ENCODE peak calls at places on chromosome 19, in nine cellular contexts. I is esophagus squamous epithelium; B is thoracic aorta; A is colonic mucosa; S is putamen; M is H54; Z is heart left ventricle; V is activated CD8-positive, alpha-beta T cell treated with anti-CD3 and anti-CD28 coated beads for 36 hours; E is T-helper 1 cell. J is an unnamed sample.

GRCh38 chr19:36136975-36137686 is 2.7 kb upstream of the CAPNS1 start:
- DNase-seq in I (no peak), B (peak), A (peak), S (no peak), M (peak), Z (peak), V (no peak), E (no peak), J (peak)

GRCh38 chr19:7734220-7735203 is 2.6 kb upstream of the CLEC4G start:
- DNase-seq in I (no peak), B (no peak), A (no peak), S (no peak), M (no peak), Z (no peak), V (no peak), E (no peak), J (no peak)

GRCh38 chr19:48344892-48345291 is 18.8 kb downstream of the TMEM143 start:
- DNase-seq in I (no peak), B (no peak), A (no peak), S (no peak), M (no peak), Z (no peak), V (no peak), E (no peak), J (no peak)

GRCh38 chr19:44579663-44580365 is 33.5 kb upstream of the IGSF23 start:
- DNase-seq in I (no peak), B (no peak), A (no peak), S (no peak), M (no peak), Z (no peak), V (no peak), E (no peak), J (no peak)

GRCh38 chr19:47267350-47267759 is 7.3 kb upstream of the INAFM1 start:
- DNase-seq in I (no peak), B (no peak), A (no peak), S (peak), M (no peak), Z (no peak), V (no peak), E (no peak), J (no peak)

GRCh38 chr19:49690656-49691242 is at the start of gene CPT1C:
- DNase-seq in I (no peak), B (no peak), A (peak), S (peak), M (peak), Z (peak), V (peak), E (peak), J (peak)

GRCh38 chr19:44876930-44877530 is 14.0 kb upstream of the TOMM40 start:
- DNase-seq in I (no peak), B (no peak), A (no peak), S (no peak), M (no peak), Z (peak), V (peak), E (no peak), J (no peak)

GRCh38 chr19:29823581-29824330 is 12.0 kb downstream of the CCNE1 start:
- DNase-seq in I (no peak), B (no peak), A (no peak), S (no peak), M (no peak), Z (no peak), V (no peak), E (no peak), J (no peak)

GRCh38 chr19:53903055-53903680 is 5.9 kb upstream of the CACNG7 start:
- DNase-seq in I (no peak), B (no peak), A (peak), S (no peak), M (peak), Z (no peak), V (peak), E (peak), J (peak)

GRCh38 chr19:40742477-40742876 is 7.8 kb downstream of the ACTMAP start:
- DNase-seq in I (no peak), B (no peak), A (no peak), S (no peak), M (no peak), Z (no peak), V (no peak), E (no peak), J (no peak)

GRCh38 chr19:566403-566802 is 6.0 kb upstream of the BSG start:
- DNase-seq in I (no peak), B (no peak), A (no peak), S (no peak), M (no peak), Z (no peak), V (no peak), E (no peak), J (no peak)

GRCh38 chr19:38869160-38869835 is 8.8 kb downstream of the RINL start:
- DNase-seq in I (no peak), B (no peak), A (peak), S (no peak), M (no peak), Z (no peak), V (peak), E (no peak), J (no peak)

GRCh38 chr19:21568816-21569496 is 63.6 kb downstream of the ZNF429 start:
- DNase-seq in I (no peak), B (peak), A (peak), S (peak), M (no peak), Z (peak), V (peak), E (peak), J (no peak)

GRCh38 chr19:48868196-48868886 is at the start of gene PLEKHA4:
- DNase-seq in I (no peak), B (no peak), A (peak), S (no peak), M (no peak), Z (peak), V (no peak), E (no peak), J (no peak)

GRCh38 chr19:42850981-42851717 is 28.4 kb downstream of the PSG1 start:
- DNase-seq in I (no peak), B (peak), A (no peak), S (no peak), M (peak), Z (peak), V (no peak), E (no peak), J (peak)